ENCODE peak calls at places on chromosomes 4 and X, in ten cellular contexts. One of them, this sample, is unnamed.

GRCh38 chr4:11297627-11298026 is 131.1 kb downstream of the HS3ST1 start:
- DNase-seq in GM23338: no peak
- DNase-seq in IMR-90: no peak
- DNase-seq in coronary artery: no peak
- DNase-seq in tibial artery: no peak
- DNase-seq in lung: no peak
- DNase-seq in suprapubic skin: no peak
- DNase-seq in left ventricle myocardium inferior: no peak
- DNase-seq in endothelial cell of umbilical vein: no peak
- DNase-seq in upper lobe of right lung: no peak
- DNase-seq in this sample: no peak

GRCh38 chr4:38509551-38509950 is 154.4 kb upstream of the KLF3 start:
- DNase-seq in GM23338: no peak
- DNase-seq in IMR-90: no peak
- DNase-seq in coronary artery: no peak
- DNase-seq in tibial artery: no peak
- DNase-seq in lung: no peak
- DNase-seq in suprapubic skin: no peak
- DNase-seq in left ventricle myocardium inferior: no peak
- DNase-seq in endothelial cell of umbilical vein: no peak
- DNase-seq in upper lobe of right lung: no peak
- DNase-seq in this sample: no peak

GRCh38 chrX:115630204-115630603 is 69.2 kb downstream of the PLS3 start:
- DNase-seq in GM23338: no peak
- DNase-seq in IMR-90: no peak
- DNase-seq in coronary artery: no peak
- DNase-seq in tibial artery: no peak
- DNase-seq in lung: no peak
- DNase-seq in suprapubic skin: no peak
- DNase-seq in left ventricle myocardium inferior: no peak
- DNase-seq in endothelial cell of umbilical vein: no peak
- DNase-seq in upper lobe of right lung: no peak
- DNase-seq in this sample: no peak

GRCh38 chrX:47063179-47063578 is 15.1 kb upstream of the RGN start:
- DNase-seq in GM23338: no peak
- DNase-seq in IMR-90: no peak
- DNase-seq in coronary artery: no peak
- DNase-seq in tibial artery: no peak
- DNase-seq in lung: no peak
- DNase-seq in suprapubic skin: no peak
- DNase-seq in left ventricle myocardium inferior: no peak
- DNase-seq in endothelial cell of umbilical vein: no peak
- DNase-seq in upper lobe of right lung: no peak
- DNase-seq in this sample: no peak

GRCh38 chr4:148112231-148112982 is 329.8 kb downstream of the NR3C2 start:
- DNase-seq in GM23338: no peak
- DNase-seq in IMR-90: peak; percentile 55
- DNase-seq in coronary artery: no peak
- DNase-seq in tibial artery: no peak
- DNase-seq in lung: no peak
- DNase-seq in suprapubic skin: no peak
- DNase-seq in left ventricle myocardium inferior: no peak
- DNase-seq in endothelial cell of umbilical vein: peak; percentile 5
- DNase-seq in upper lobe of right lung: no peak
- DNase-seq in this sample: no peak

GRCh38 chrX:45806410-45807121 is 605.9 kb upstream of the DIPK2B start:
- DNase-seq in GM23338: no peak
- DNase-seq in IMR-90: peak; percentile 92
- DNase-seq in coronary artery: no peak
- DNase-seq in tibial artery: no peak
- DNase-seq in lung: no peak
- DNase-seq in suprapubic skin: no peak
- DNase-seq in left ventricle myocardium inferior: no peak
- DNase-seq in endothelial cell of umbilical vein: peak; percentile 71
- DNase-seq in upper lobe of right lung: no peak
- DNase-seq in this sample: no peak

GRCh38 chrX:13506574-13506973 is 62.8 kb upstream of the EGFL6 start:
- DNase-seq in GM23338: peak; percentile 46
- DNase-seq in IMR-90: peak; percentile 61
- DNase-seq in coronary artery: no peak
- DNase-seq in tibial artery: no peak
- DNase-seq in lung: peak; percentile 32
- DNase-seq in suprapubic skin: no peak
- DNase-seq in left ventricle myocardium inferior: peak; percentile 15
- DNase-seq in endothelial cell of umbilical vein: peak; percentile 34
- DNase-seq in upper lobe of right lung: no peak
- DNase-seq in this sample: no peak

GRCh38 chr4:4555916-4556315 is 14.1 kb upstream of the STX18 start:
- DNase-seq in GM23338: peak; percentile 26
- DNase-seq in IMR-90: peak; percentile 89
- DNase-seq in coronary artery: no peak
- DNase-seq in tibial artery: no peak
- DNase-seq in lung: no peak
- DNase-seq in suprapubic skin: no peak
- DNase-seq in left ventricle myocardium inferior: no peak
- DNase-seq in endothelial cell of umbilical vein: no peak
- DNase-seq in upper lobe of right lung: no peak
- DNase-seq in this sample: no peak

GRCh38 chr4:182567119-182567518 is 323.9 kb downstream of the TENM3 start:
- DNase-seq in GM23338: no peak
- DNase-seq in IMR-90: no peak
- DNase-seq in coronary artery: no peak
- DNase-seq in tibial artery: no peak
- DNase-seq in lung: no peak
- DNase-seq in suprapubic skin: no peak
- DNase-seq in left ventricle myocardium inferior: no peak
- DNase-seq in endothelial cell of umbilical vein: no peak
- DNase-seq in upper lobe of right lung: no peak
- DNase-seq in this sample: no peak

GRCh38 chr4:159224412-159224811 is 121.5 kb downstream of the RAPGEF2 start:
- DNase-seq in GM23338: peak; percentile 38
- DNase-seq in IMR-90: no peak
- DNase-seq in coronary artery: no peak
- DNase-seq in tibial artery: no peak
- DNase-seq in lung: no peak
- DNase-seq in suprapubic skin: no peak
- DNase-seq in left ventricle myocardium inferior: no peak
- DNase-seq in endothelial cell of umbilical vein: no peak
- DNase-seq in upper lobe of right lung: no peak
- DNase-seq in this sample: no peak

GRCh38 chr4:154858166-154858565 is 77.1 kb downstream of the RBM46 start:
- DNase-seq in GM23338: no peak
- DNase-seq in IMR-90: no peak
- DNase-seq in coronary artery: no peak
- DNase-seq in tibial artery: no peak
- DNase-seq in lung: no peak
- DNase-seq in suprapubic skin: no peak
- DNase-seq in left ventricle myocardium inferior: no peak
- DNase-seq in endothelial cell of umbilical vein: no peak
- DNase-seq in upper lobe of right lung: no peak
- DNase-seq in this sample: no peak

GRCh38 chrX:38327775-38328081 is 419 bp upstream of the RPGR start:
- DNase-seq in GM23338: no peak
- DNase-seq in IMR-90: no peak
- DNase-seq in coronary artery: no peak
- DNase-seq in tibial artery: no peak
- DNase-seq in lung: no peak
- DNase-seq in suprapubic skin: no peak
- DNase-seq in left ventricle myocardium inferior: no peak
- DNase-seq in endothelial cell of umbilical vein: no peak
- DNase-seq in upper lobe of right lung: no peak
- DNase-seq in this sample: no peak

GRCh38 chrX:42123369-42123768 is 200.0 kb upstream of the CASK start:
- DNase-seq in GM23338: no peak
- DNase-seq in IMR-90: no peak
- DNase-seq in coronary artery: no peak
- DNase-seq in tibial artery: no peak
- DNase-seq in lung: no peak
- DNase-seq in suprapubic skin: no peak
- DNase-seq in left ventricle myocardium inferior: no peak
- DNase-seq in endothelial cell of umbilical vein: no peak
- DNase-seq in upper lobe of right lung: no peak
- DNase-seq in this sample: no peak

GRCh38 chr4:176745902-176746301 is 46.8 kb downstream of the VEGFC start:
- DNase-seq in GM23338: no peak
- DNase-seq in IMR-90: no peak
- DNase-seq in coronary artery: no peak
- DNase-seq in tibial artery: no peak
- DNase-seq in lung: no peak
- DNase-seq in suprapubic skin: no peak
- DNase-seq in left ventricle myocardium inferior: no peak
- DNase-seq in endothelial cell of umbilical vein: no peak
- DNase-seq in upper lobe of right lung: no peak
- DNase-seq in this sample: no peak

GRCh38 chrX:134836497-134836968 is 154.3 kb upstream of the SMIM10 start:
- DNase-seq in GM23338: no peak
- DNase-seq in IMR-90: peak; percentile 45
- DNase-seq in coronary artery: no peak
- DNase-seq in tibial artery: no peak
- DNase-seq in lung: no peak
- DNase-seq in suprapubic skin: no peak
- DNase-seq in left ventricle myocardium inferior: no peak
- DNase-seq in endothelial cell of umbilical vein: peak; percentile 37
- DNase-seq in upper lobe of right lung: no peak
- DNase-seq in this sample: no peak

GRCh38 chr4:126851391-126851790 is 781.4 kb upstream of the INTU start:
- DNase-seq in GM23338: no peak
- DNase-seq in IMR-90: peak; percentile 17
- DNase-seq in coronary artery: no peak
- DNase-seq in tibial artery: no peak
- DNase-seq in lung: no peak
- DNase-seq in suprapubic skin: no peak
- DNase-seq in left ventricle myocardium inferior: no peak
- DNase-seq in endothelial cell of umbilical vein: no peak
- DNase-seq in upper lobe of right lung: no peak
- DNase-seq in this sample: no peak

GRCh38 chrX:38052096-38052495 is 45.7 kb downstream of the SYTL5 start:
- DNase-seq in GM23338: no peak
- DNase-seq in IMR-90: peak; percentile 92
- DNase-seq in coronary artery: no peak
- DNase-seq in tibial artery: no peak
- DNase-seq in lung: no peak
- DNase-seq in suprapubic skin: no peak
- DNase-seq in left ventricle myocardium inferior: no peak
- DNase-seq in endothelial cell of umbilical vein: peak; percentile 35
- DNase-seq in upper lobe of right lung: no peak
- DNase-seq in this sample: no peak

GRCh38 chr4:109574443-109574850 is 14.4 kb downstream of the MCUB start:
- DNase-seq in GM23338: peak; percentile 28
- DNase-seq in IMR-90: no peak
- DNase-seq in coronary artery: no peak
- DNase-seq in tibial artery: no peak
- DNase-seq in lung: no peak
- DNase-seq in suprapubic skin: no peak
- DNase-seq in left ventricle myocardium inferior: no peak
- DNase-seq in endothelial cell of umbilical vein: peak; percentile 40
- DNase-seq in upper lobe of right lung: no peak
- DNase-seq in this sample: no peak

GRCh38 chr4:146029147-146029546 is 90.5 kb upstream of the ZNF827 start:
- DNase-seq in GM23338: no peak
- DNase-seq in IMR-90: no peak
- DNase-seq in coronary artery: no peak
- DNase-seq in tibial artery: no peak
- DNase-seq in lung: no peak
- DNase-seq in suprapubic skin: no peak
- DNase-seq in left ventricle myocardium inferior: no peak
- DNase-seq in endothelial cell of umbilical vein: no peak
- DNase-seq in upper lobe of right lung: no peak
- DNase-seq in this sample: no peak
- TF ChIP-seq CTCF in GM23338: no peak
- TF ChIP-seq CTCF in IMR-90: no peak
- TF ChIP-seq CTCF in coronary artery: no peak
- TF ChIP-seq CTCF in tibial artery: no peak
- TF ChIP-seq CTCF in lung: no peak
- TF ChIP-seq CTCF in suprapubic skin: no peak
- TF ChIP-seq CTCF in left ventricle myocardium inferior: no peak
- TF ChIP-seq CTCF in endothelial cell of umbilical vein: no peak
- TF ChIP-seq CTCF in upper lobe of right lung: no peak
- TF ChIP-seq CTCF in this sample: no peak

GRCh38 chr4:172892300-172892699 is 276.3 kb upstream of the GALNT7 start:
- DNase-seq in GM23338: peak; percentile 69
- DNase-seq in IMR-90: peak; percentile 3
- DNase-seq in coronary artery: no peak
- DNase-seq in tibial artery: no peak
- DNase-seq in lung: no peak
- DNase-seq in suprapubic skin: no peak
- DNase-seq in left ventricle myocardium inferior: no peak
- DNase-seq in endothelial cell of umbilical vein: peak; percentile 40
- DNase-seq in upper lobe of right lung: no peak
- DNase-seq in this sample: no peak
- TF ChIP-seq CTCF in GM23338: peak; percentile 84
- TF ChIP-seq CTCF in IMR-90: peak; percentile 37
- TF ChIP-seq CTCF in coronary artery: no peak
- TF ChIP-seq CTCF in tibial artery: no peak
- TF ChIP-seq CTCF in lung: no peak
- TF ChIP-seq CTCF in suprapubic skin: no peak
- TF ChIP-seq CTCF in left ventricle myocardium inferior: no peak
- TF ChIP-seq CTCF in endothelial cell of umbilical vein: peak; percentile 51
- TF ChIP-seq CTCF in upper lobe of right lung: peak; percentile 16
- TF ChIP-seq CTCF in this sample: no peak

GRCh38 chr4:129138762-129139496 is 43.0 kb downstream of the C4orf33 start:
- DNase-seq in GM23338: no peak
- DNase-seq in IMR-90: no peak
- DNase-seq in coronary artery: no peak
- DNase-seq in tibial artery: no peak
- DNase-seq in lung: no peak
- DNase-seq in suprapubic skin: no peak
- DNase-seq in left ventricle myocardium inferior: no peak
- DNase-seq in endothelial cell of umbilical vein: no peak
- DNase-seq in upper lobe of right lung: no peak
- DNase-seq in this sample: no peak

GRCh38 chr4:129140521-129140920 is 44.6 kb downstream of the C4orf33 start:
- DNase-seq in GM23338: no peak
- DNase-seq in IMR-90: no peak
- DNase-seq in coronary artery: no peak
- DNase-seq in tibial artery: no peak
- DNase-seq in lung: no peak
- DNase-seq in suprapubic skin: no peak
- DNase-seq in left ventricle myocardium inferior: no peak
- DNase-seq in endothelial cell of umbilical vein: no peak
- DNase-seq in upper lobe of right lung: no peak
- DNase-seq in this sample: no peak

GRCh38 chr4:129131343-129131742 is 35.4 kb downstream of the C4orf33 start:
- DNase-seq in GM23338: no peak
- DNase-seq in IMR-90: no peak
- DNase-seq in coronary artery: no peak
- DNase-seq in tibial artery: no peak
- DNase-seq in lung: no peak
- DNase-seq in suprapubic skin: no peak
- DNase-seq in left ventricle myocardium inferior: no peak
- DNase-seq in endothelial cell of umbilical vein: no peak
- DNase-seq in upper lobe of right lung: no peak
- DNase-seq in this sample: no peak

GRCh38 chr4:129136433-129136832 is 40.5 kb downstream of the C4orf33 start:
- DNase-seq in GM23338: no peak
- DNase-seq in IMR-90: no peak
- DNase-seq in coronary artery: no peak
- DNase-seq in tibial artery: no peak
- DNase-seq in lung: no peak
- DNase-seq in suprapubic skin: no peak
- DNase-seq in left ventricle myocardium inferior: no peak
- DNase-seq in endothelial cell of umbilical vein: no peak
- DNase-seq in upper lobe of right lung: no peak
- DNase-seq in this sample: peak; percentile 66
- TF ChIP-seq CTCF in GM23338: no peak
- TF ChIP-seq CTCF in IMR-90: no peak
- TF ChIP-seq CTCF in coronary artery: no peak
- TF ChIP-seq CTCF in tibial artery: no peak
- TF ChIP-seq CTCF in lung: no peak
- TF ChIP-seq CTCF in suprapubic skin: no peak
- TF ChIP-seq CTCF in left ventricle myocardium inferior: no peak
- TF ChIP-seq CTCF in endothelial cell of umbilical vein: no peak
- TF ChIP-seq CTCF in upper lobe of right lung: no peak
- TF ChIP-seq CTCF in this sample: no peak

GRCh38 chr4:168942985-168943384 is 67.1 kb downstream of the CBR4 start:
- DNase-seq in GM23338: peak; percentile 63
- DNase-seq in IMR-90: no peak
- DNase-seq in coronary artery: no peak
- DNase-seq in tibial artery: no peak
- DNase-seq in lung: no peak
- DNase-seq in suprapubic skin: no peak
- DNase-seq in left ventricle myocardium inferior: no peak
- DNase-seq in endothelial cell of umbilical vein: no peak
- DNase-seq in upper lobe of right lung: no peak
- DNase-seq in this sample: no peak
- TF ChIP-seq CTCF in GM23338: peak; percentile 80
- TF ChIP-seq CTCF in IMR-90: peak; percentile 44
- TF ChIP-seq CTCF in coronary artery: no peak
- TF ChIP-seq CTCF in tibial artery: peak; percentile 30
- TF ChIP-seq CTCF in lung: no peak
- TF ChIP-seq CTCF in suprapubic skin: no peak
- TF ChIP-seq CTCF in left ventricle myocardium inferior: peak; percentile 47
- TF ChIP-seq CTCF in endothelial cell of umbilical vein: peak; percentile 46
- TF ChIP-seq CTCF in upper lobe of right lung: peak; percentile 42
- TF ChIP-seq CTCF in this sample: no peak